ENCODE peak calls at places on chromosomes 12 and 14, in four cellular contexts. One of them, this sample, is unnamed. For H3K36me3, the result is how much of the 10 kb centered on the place peaks cover.

GRCh38 chr12:59452259-59452658 is 143.6 kb upstream of the SLC16A7 start:
- DNase-seq in SJSA1: peak
- DNase-seq in thyroid gland: no peak
- DNase-seq in BE2C: no peak
- DNase-seq in this sample: peak

GRCh38 chr14:69327507-69327906 is 67.5 kb downstream of the GALNT16 start:
- DNase-seq in SJSA1: no peak
- DNase-seq in thyroid gland: no peak
- DNase-seq in BE2C: no peak
- DNase-seq in this sample: no peak

GRCh38 chr12:2118061-2118460 is 65.3 kb downstream of the CACNA1C start:
- DNase-seq in SJSA1: no peak
- DNase-seq in thyroid gland: no peak
- DNase-seq in BE2C: no peak
- DNase-seq in this sample: no peak

GRCh38 chr14:104435147-104436046 is 144.2 kb upstream of the C14orf180 start:
- DNase-seq in SJSA1: no peak
- DNase-seq in thyroid gland: no peak
- DNase-seq in BE2C: no peak
- DNase-seq in this sample: no peak

GRCh38 chr12:13135336-13136178 is 32.1 kb upstream of the GSG1 start:
- DNase-seq in SJSA1: peak
- DNase-seq in thyroid gland: peak
- DNase-seq in BE2C: no peak
- DNase-seq in this sample: peak

GRCh38 chr12:79426121-79426520 is 264.6 kb downstream of the PAWR start:
- DNase-seq in SJSA1: no peak
- DNase-seq in thyroid gland: no peak
- DNase-seq in BE2C: no peak
- DNase-seq in this sample: no peak

GRCh38 chr14:104358528-104359300 is 220.3 kb downstream of the KIF26A start:
- DNase-seq in SJSA1: no peak
- DNase-seq in thyroid gland: no peak
- DNase-seq in BE2C: peak
- DNase-seq in this sample: no peak

GRCh38 chr14:103741876-103742275 is 26.3 kb downstream of the ZFYVE21 start:
- DNase-seq in SJSA1: no peak
- DNase-seq in thyroid gland: no peak
- DNase-seq in BE2C: no peak
- DNase-seq in this sample: no peak

GRCh38 chr12:2792670-2793500 is 1.9 kb upstream of the FKBP4 start:
- DNase-seq in SJSA1: no peak
- DNase-seq in thyroid gland: no peak
- DNase-seq in BE2C: no peak
- DNase-seq in this sample: no peak

GRCh38 chr12:67137256-67137655 is 131.9 kb upstream of the CAND1 start:
- DNase-seq in SJSA1: no peak
- DNase-seq in thyroid gland: no peak
- DNase-seq in BE2C: no peak
- DNase-seq in this sample: peak

GRCh38 chr12:24780969-24781368 is 167.9 kb downstream of the BCAT1 start:
- DNase-seq in SJSA1: peak
- DNase-seq in thyroid gland: no peak
- DNase-seq in BE2C: no peak
- DNase-seq in this sample: no peak

GRCh38 chr14:24428628-24429394 is 657 bp downstream of the CBLN3 start:
- DNase-seq in SJSA1: no peak
- DNase-seq in thyroid gland: no peak
- DNase-seq in BE2C: no peak
- DNase-seq in this sample: no peak

GRCh38 chr12:91316825-91317224 is 134.2 kb upstream of the DCN start:
- DNase-seq in SJSA1: peak
- DNase-seq in thyroid gland: no peak
- DNase-seq in BE2C: no peak
- DNase-seq in this sample: no peak

GRCh38 chr12:96828169-96828789 is 78.8 kb upstream of the NEDD1 start:
- DNase-seq in SJSA1: no peak
- DNase-seq in thyroid gland: no peak
- DNase-seq in BE2C: no peak
- DNase-seq in this sample: no peak

GRCh38 chr12:10409387-10409786 is at the start of gene KLRC4:
- DNase-seq in SJSA1: no peak
- DNase-seq in thyroid gland: no peak
- DNase-seq in BE2C: no peak
- DNase-seq in this sample: no peak

DNA sequence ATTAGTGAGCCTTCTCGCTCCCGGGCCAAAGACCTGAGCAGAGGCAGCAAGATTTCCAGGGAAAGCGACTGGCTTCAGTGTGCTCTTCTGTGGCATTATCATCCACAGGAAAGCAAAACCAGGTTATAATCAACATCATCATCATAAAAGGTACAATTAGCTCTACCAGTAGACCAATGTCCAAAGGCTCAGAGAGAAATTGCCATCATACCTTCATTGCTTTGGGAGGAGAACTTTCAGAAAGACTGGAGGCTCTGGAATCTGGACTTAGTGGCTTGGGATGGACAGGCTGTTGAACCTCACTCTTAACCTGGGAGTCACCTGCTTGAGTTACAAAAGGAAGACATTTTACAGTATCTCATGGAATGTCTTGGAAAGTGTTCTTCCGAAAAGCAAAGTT is 25.1 kb upstream of the CERS5 start:
- DNase-seq in SJSA1: no peak
- DNase-seq in thyroid gland: no peak
- DNase-seq in BE2C: no peak
- DNase-seq in this sample: no peak
- H3K36me3 ChIP-seq in SJSA1: half or more
- H3K36me3 ChIP-seq in thyroid gland: under half
- H3K36me3 ChIP-seq in BE2C: under half
- H3K36me3 ChIP-seq in this sample: half or more

GRCh38 chr12:102106905-102107304 is 13.0 kb downstream of the NUP37 start:
- DNase-seq in SJSA1: no peak
- DNase-seq in thyroid gland: no peak
- DNase-seq in BE2C: no peak
- DNase-seq in this sample: no peak
- H3K36me3 ChIP-seq in SJSA1: half or more
- H3K36me3 ChIP-seq in thyroid gland: under half
- H3K36me3 ChIP-seq in BE2C: half or more
- H3K36me3 ChIP-seq in this sample: half or more

GRCh38 chr14:64008016-64008415 is 155.2 kb downstream of the SYNE2 start:
- DNase-seq in SJSA1: no peak
- DNase-seq in thyroid gland: no peak
- DNase-seq in BE2C: no peak
- DNase-seq in this sample: no peak
- H3K36me3 ChIP-seq in SJSA1: under half
- H3K36me3 ChIP-seq in thyroid gland: under half
- H3K36me3 ChIP-seq in BE2C: under half
- H3K36me3 ChIP-seq in this sample: under half

DNA sequence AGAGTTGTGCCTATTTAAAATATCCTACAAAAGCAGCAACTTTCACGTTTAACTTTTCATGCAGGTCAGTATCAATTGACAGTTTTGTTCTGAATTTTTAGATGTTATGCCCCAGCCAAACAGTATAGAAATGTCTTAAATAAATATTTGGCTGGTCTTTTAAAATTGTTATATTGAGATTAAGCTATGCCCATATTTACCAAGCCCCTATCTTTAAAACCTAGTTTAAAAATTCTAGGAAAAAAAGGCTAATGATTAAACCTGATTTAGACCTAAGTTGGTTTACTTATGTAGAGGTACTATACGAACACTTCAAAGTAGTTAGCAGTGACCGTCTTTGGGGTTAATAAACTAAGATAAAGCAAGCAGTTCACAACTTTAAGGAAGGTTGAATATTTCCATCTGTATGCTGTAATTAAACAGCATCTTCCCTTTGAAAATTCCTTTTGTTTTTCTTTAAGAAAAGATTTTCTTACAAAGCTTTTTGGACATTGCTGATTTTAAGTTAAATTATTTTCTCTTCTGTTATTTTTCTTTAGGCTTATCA is 7.3 kb downstream of the EID3 start:
- DNase-seq in SJSA1: no peak
- DNase-seq in thyroid gland: no peak
- DNase-seq in BE2C: no peak
- DNase-seq in this sample: no peak
- H3K36me3 ChIP-seq in SJSA1: half or more
- H3K36me3 ChIP-seq in thyroid gland: under half
- H3K36me3 ChIP-seq in BE2C: half or more
- H3K36me3 ChIP-seq in this sample: half or more

GRCh38 chr12:120696599-120696998 is 9.7 kb downstream of the MLEC start:
- DNase-seq in SJSA1: no peak
- DNase-seq in thyroid gland: peak
- DNase-seq in BE2C: no peak
- DNase-seq in this sample: no peak
- H3K36me3 ChIP-seq in SJSA1: half or more
- H3K36me3 ChIP-seq in thyroid gland: under half
- H3K36me3 ChIP-seq in BE2C: half or more
- H3K36me3 ChIP-seq in this sample: half or more

DNA sequence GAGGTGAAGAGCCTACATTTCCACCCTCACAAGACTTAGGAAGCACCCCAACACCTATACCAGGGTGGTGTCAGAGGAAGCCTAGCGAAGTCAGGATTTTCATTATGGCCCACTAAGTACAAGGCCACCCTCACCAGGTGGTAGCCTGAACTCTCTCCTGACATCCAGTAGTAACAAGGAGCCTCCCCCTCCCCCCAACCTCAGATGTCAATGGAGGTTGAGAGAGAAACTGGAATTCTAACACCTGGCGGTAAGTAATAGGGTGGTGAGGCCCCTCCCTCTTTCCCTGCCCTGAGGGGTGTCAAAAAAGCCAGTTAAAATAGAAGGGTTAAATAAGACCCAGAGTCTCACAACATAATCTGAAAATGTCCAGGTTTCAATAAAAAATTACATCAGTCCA is 37.6 kb downstream of the SINHCAF start:
- DNase-seq in SJSA1: no peak
- DNase-seq in thyroid gland: no peak
- DNase-seq in BE2C: no peak
- DNase-seq in this sample: no peak
- H3K36me3 ChIP-seq in SJSA1: under half
- H3K36me3 ChIP-seq in thyroid gland: under half
- H3K36me3 ChIP-seq in BE2C: half or more
- H3K36me3 ChIP-seq in this sample: half or more

GRCh38 chr12:118145798-118146156 is 9.9 kb downstream of the PEBP1 start:
- DNase-seq in SJSA1: no peak
- DNase-seq in thyroid gland: no peak
- DNase-seq in BE2C: no peak
- DNase-seq in this sample: no peak
- H3K36me3 ChIP-seq in SJSA1: under half
- H3K36me3 ChIP-seq in thyroid gland: half or more
- H3K36me3 ChIP-seq in BE2C: half or more
- H3K36me3 ChIP-seq in this sample: under half

This sample was measured in MG63.